ENCODE peak calls at places on chromosomes 1 and 21, in eight cellular contexts. B is NCI-H460, W is HepG2, Y is astrocyte of the spinal cord, Z is left ventricle myocardium inferior, T is osteocyte, O is RWPE2, L is GM19239. X is an unnamed sample.

GRCh38 chr1:9302745-9303524 is 10.2 kb downstream of the SPSB1 start:
- DNase-seq in B (peak), L (no peak), T (no peak), Y (peak), W (no peak), O (no peak), Z (peak), X (peak)

GRCh38 chr1:236963920-236964319 is 40.3 kb downstream of the MT1HL1 start:
- DNase-seq in W (no peak), B (no peak), Y (no peak), Z (no peak), O (no peak), T (no peak), L (no peak), X (no peak)

GRCh38 chr1:50308883-50309282 is 114.4 kb downstream of the DMRTA2 start:
- DNase-seq in L (peak), T (no peak), Y (peak), O (no peak), Z (no peak), B (peak), W (peak), X (peak)

GRCh38 chr1:11697188-11697892 is 5.8 kb downstream of the DRAXIN start:
- DNase-seq in Z (no peak), O (no peak), B (no peak), W (no peak), L (no peak), Y (no peak), T (no peak), X (no peak)

GRCh38 chr1:226625832-226626576 is 77.4 kb downstream of the STUM start:
- DNase-seq in B (no peak), Z (no peak), T (no peak), W (no peak), L (no peak), Y (no peak), O (no peak), X (peak)

GRCh38 chr1:182015360-182015759 is 46.2 kb downstream of the ZNF648 start:
- DNase-seq in T (no peak), O (no peak), W (no peak), Y (no peak), B (no peak), Z (no peak), L (no peak), X (no peak)

GRCh38 chr1:61241864-61242472 is 159.6 kb downstream of the NFIA start:
- DNase-seq in O (no peak), Y (no peak), B (no peak), L (no peak), T (no peak), Z (no peak), W (no peak), X (no peak)

GRCh38 chr21:39022901-39023693 is 160.2 kb downstream of the PSMG1 start:
- DNase-seq in B (no peak), Z (peak), L (no peak), O (no peak), Y (no peak), T (no peak), W (peak), X (peak)

GRCh38 chr1:214476958-214477870 is 74.2 kb downstream of the PTPN14 start:
- DNase-seq in Z (no peak), T (no peak), O (peak), B (no peak), Y (peak), L (no peak), W (no peak), X (no peak)

GRCh38 chr1:229116114-229116513 is 154.8 kb upstream of the RAB4A start:
- DNase-seq in B (no peak), T (no peak), L (no peak), W (no peak), Z (no peak), Y (no peak), O (no peak), X (no peak)

GRCh38 chr1:24762133-24762676 is 17.0 kb downstream of the CLIC4 start:
- DNase-seq in Y (no peak), L (no peak), B (no peak), T (no peak), Z (no peak), O (no peak), W (no peak), X (no peak)